ENCODE peak calls at places on chromosomes 5 and 9, in four cellular contexts. P is HepG2, Z is GM12878, Y is H1. R is an unnamed sample.

GRCh38 chr5:112594060-112594850 is 143.4 kb upstream of the APC start:
- DNase-seq in P (no peak), Z (no peak), Y (no peak), R (no peak)

GRCh38 chr5:154395407-154396106 is 50.2 kb upstream of the SAP30L start:
- DNase-seq in P (no peak), Z (no peak), Y (peak), R (peak)

GRCh38 chr9:113538646-113539430 is 75.3 kb downstream of the RGS3 start:
- DNase-seq in P (no peak), Z (no peak), Y (no peak), R (no peak)

GRCh38 chr5:148730272-148730954 is 76.1 kb upstream of the HTR4 start:
- DNase-seq in P (no peak), Z (no peak), Y (no peak), R (no peak)

GRCh38 chr9:69443178-69443577 is 118.2 kb downstream of the ENTREP1 start:
- DNase-seq in P (no peak), Z (no peak), Y (no peak), R (no peak)

GRCh38 chr5:134127376-134127861 is 12.9 kb downstream of the TCF7 start:
- DNase-seq in P (no peak), Z (peak), Y (no peak), R (no peak)

GRCh38 chr9:119802621-119803020 is 433.4 kb upstream of the BRINP1 start:
- DNase-seq in P (no peak), Z (no peak), Y (no peak), R (no peak)

GRCh38 chr5:170266570-170267379 is 30.8 kb downstream of the LCP2 start:
- DNase-seq in P (no peak), Z (no peak), Y (no peak), R (no peak)

GRCh38 chr5:138391859-138392386 is 39.4 kb downstream of the KDM3B start:
- DNase-seq in P (no peak), Z (no peak), Y (no peak), R (no peak)

GRCh38 chr9:105328872-105329728 is 84.6 kb downstream of the SLC44A1 start:
- DNase-seq in P (no peak), Z (no peak), Y (no peak), R (no peak)

GRCh38 chr5:104942735-104943134 is 1380.1 kb upstream of the NUDT12 start:
- DNase-seq in P (no peak), Z (no peak), Y (no peak), R (no peak)

GRCh38 chr9:37385286-37385685 is 37.2 kb upstream of the GRHPR start:
- DNase-seq in P (no peak), Z (no peak), Y (no peak), R (no peak)

GRCh38 chr5:109218767-109219166 is 191.0 kb downstream of the PJA2 start:
- DNase-seq in P (no peak), Z (no peak), Y (no peak), R (no peak)

GRCh38 chr5:74179183-74179582 is 461.3 kb downstream of the ENC1 start:
- DNase-seq in P (no peak), Z (no peak), Y (no peak), R (no peak)

GRCh38 chr5:118301696-118302095 is 686.7 kb downstream of the DTWD2 start:
- DNase-seq in P (no peak), Z (no peak), Y (no peak), R (no peak)

GRCh38 chr5:21615195-21615765 is 1237.9 kb downstream of the CDH12 start:
- DNase-seq in P (no peak), Z (no peak), Y (no peak), R (no peak)

GRCh38 chr9:133874061-133874638 is 118.0 kb downstream of the VAV2 start:
- DNase-seq in P (no peak), Z (no peak), Y (no peak), R (no peak)

GRCh38 chr9:14314929-14315753 is 1.2 kb upstream of the NFIB start:
- DNase-seq in P (peak), Z (no peak), Y (no peak), R (peak)

GRCh38 chr9:85130260-85130659 is 460.7 kb downstream of the NTRK2 start:
- DNase-seq in P (no peak), Z (no peak), Y (no peak), R (no peak)

GRCh38 chr5:2166979-2167377 is 284.3 kb upstream of the IRX4 start:
- DNase-seq in P (no peak), Z (no peak), Y (no peak), R (no peak)

GRCh38 chr5:168747987-168748777 is 169.0 kb upstream of the PANK3 start:
- DNase-seq in P (peak), Z (no peak), Y (peak), R (peak)

GRCh38 chr5:172973127-172973916 is 10.2 kb upstream of the ATP6V0E1 start:
- DNase-seq in P (no peak), Z (no peak), Y (no peak), R (no peak)

GRCh38 chr9:23342296-23342695 is 483.7 kb downstream of the ELAVL2 start:
- DNase-seq in P (peak), Z (no peak), Y (no peak), R (no peak)

GRCh38 chr5:66239034-66239433 is 94.9 kb downstream of the SREK1 start:
- DNase-seq in P (no peak), Z (no peak), Y (no peak), R (no peak)

GRCh38 chr9:124209279-124209678 is 48.5 kb upstream of the NEK6 start:
- DNase-seq in P (no peak), Z (no peak), Y (peak), R (peak)

GRCh38 chr9:27352457-27353188 is 55.7 kb upstream of the EQTN start:
- DNase-seq in P (no peak), Z (peak), Y (no peak), R (no peak)

GRCh38 chr9:108655818-108656217 is 200.0 kb downstream of the ACTL7B start:
- DNase-seq in P (no peak), Z (no peak), Y (no peak), R (no peak)

GRCh38 chr9:110016340-110016739 is 191.6 kb downstream of the C9orf152 start:
- DNase-seq in P (peak), Z (no peak), Y (no peak), R (no peak)

GRCh38 chr9:131404581-131404980 is 10.7 kb downstream of the PRRC2B start:
- DNase-seq in P (no peak), Z (no peak), Y (no peak), R (no peak)
- H3K4me3 ChIP-seq in P (no peak), Z (no peak), Y (no peak), R (no peak)

GRCh38 chr9:129952337-129952736 is 90.7 kb downstream of the FNBP1 start:
- DNase-seq in P (no peak), Z (no peak), Y (no peak), R (no peak)

GRCh38 chr9:129958771-129959170 is 84.2 kb downstream of the FNBP1 start:
- DNase-seq in P (no peak), Z (no peak), Y (no peak), R (no peak)

GRCh38 chr9:129949821-129950220 is 93.2 kb downstream of the FNBP1 start:
- DNase-seq in P (no peak), Z (no peak), Y (no peak), R (no peak)

GRCh38 chr9:129953736-129954135 is 89.3 kb downstream of the FNBP1 start:
- DNase-seq in P (no peak), Z (no peak), Y (no peak), R (no peak)

GRCh38 chr9:129954868-129955550 is 88.0 kb downstream of the FNBP1 start:
- DNase-seq in P (no peak), Z (no peak), Y (no peak), R (no peak)
- TF ChIP-seq SUZ12 in P (no peak), Z (no peak), Y (no peak), R (no peak)

GRCh38 chr5:140566665-140567064 is 2.0 kb downstream of the SLC35A4 start:
- DNase-seq in P (no peak), Z (no peak), Y (no peak), R (no peak)

GRCh38 chr5:140567136-140567818 is 2.6 kb downstream of the SLC35A4 start:
- DNase-seq in P (no peak), Z (no peak), Y (no peak), R (no peak)

GRCh38 chr5:140564196-140565023 is at the start of the genes APBB3 and SLC35A4:
- DNase-seq in P (peak), Z (peak), Y (peak), R (peak)

GRCh38 chr5:140565024-140565779 is 574 bp downstream of the SLC35A4 start:
- DNase-seq in P (no peak), Z (no peak), Y (no peak), R (no peak)

GRCh38 chr5:140565780-140566095 is 1.1 kb downstream of the SLC35A4 start:
- DNase-seq in P (no peak), Z (no peak), Y (no peak), R (no peak)
- H3K4me3 ChIP-seq in P (no peak), Z (peak), Y (no peak), R (peak)

GRCh38 chr5:40911278-40911677 is 2.0 kb downstream of the C7 start:
- DNase-seq in P (no peak), Z (no peak), Y (no peak), R (no peak)

GRCh38 chr5:40909723-40910122 is 426 bp downstream of the C7 start:
- DNase-seq in P (peak), Z (no peak), Y (no peak), R (no peak)

GRCh38 chr5:40906351-40906751 is 2.9 kb upstream of the C7 start:
- DNase-seq in P (peak), Z (no peak), Y (no peak), R (no peak)

GRCh38 chr5:40904994-40905306 is 4.3 kb upstream of the C7 start:
- DNase-seq in P (no peak), Z (no peak), Y (no peak), R (no peak)

DNA sequence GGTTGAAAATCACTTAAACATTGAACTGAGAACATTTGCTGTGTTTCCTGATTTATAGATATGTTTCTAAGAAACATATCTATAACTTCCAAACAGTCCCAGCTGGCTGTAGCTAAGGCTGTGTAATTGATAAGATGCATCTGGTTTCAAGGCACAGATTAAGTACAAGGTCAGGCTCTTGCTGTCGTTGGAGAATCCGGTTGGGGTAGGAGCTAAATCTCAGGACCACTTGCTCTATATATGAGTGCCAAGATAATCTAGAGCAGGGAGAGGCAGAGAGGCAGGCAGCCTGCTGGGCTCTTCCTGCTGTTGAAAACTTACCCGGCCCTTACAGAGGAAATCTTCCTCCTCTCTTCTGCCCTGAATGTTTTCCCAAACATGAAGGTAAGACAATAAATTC is at the start of gene C7:
- DNase-seq in P (peak), Z (no peak), Y (no peak), R (no peak)
- TF ChIP-seq SUZ12 in P (no peak), Z (no peak), Y (no peak), R (no peak)